ENCODE peak calls at places on chromosomes 6 and 20, in eight cellular contexts. One of them, this sample, is unnamed.

GRCh38 chr20:35954907-35955251 is 577 bp upstream of the SCAND1 start:
- DNase-seq in ovary: no peak
- DNase-seq in transverse colon: no peak
- DNase-seq in endothelial cell of umbilical vein: no peak
- DNase-seq in spleen: no peak
- DNase-seq in NB4: peak
- DNase-seq in right lobe of liver: no peak
- DNase-seq in stomach: no peak
- DNase-seq in this sample: no peak

GRCh38 chr6:120202878-120203277 is 853.3 kb upstream of the MAN1A1 start:
- DNase-seq in transverse colon: no peak
- DNase-seq in endothelial cell of umbilical vein: no peak
- DNase-seq in right lobe of liver: no peak
- DNase-seq in NB4: no peak
- DNase-seq in spleen: no peak
- DNase-seq in ovary: no peak
- DNase-seq in stomach: no peak
- DNase-seq in this sample: no peak

GRCh38 chr6:6597682-6598081 is 9.2 kb downstream of the LY86 start:
- DNase-seq in spleen: no peak
- DNase-seq in stomach: no peak
- DNase-seq in transverse colon: no peak
- DNase-seq in right lobe of liver: no peak
- DNase-seq in ovary: no peak
- DNase-seq in endothelial cell of umbilical vein: no peak
- DNase-seq in NB4: no peak
- DNase-seq in this sample: no peak

GRCh38 chr6:2862712-2863174 is 21.1 kb upstream of the SERPINB1 start:
- DNase-seq in NB4: no peak
- DNase-seq in ovary: no peak
- DNase-seq in spleen: no peak
- DNase-seq in endothelial cell of umbilical vein: no peak
- DNase-seq in stomach: no peak
- DNase-seq in right lobe of liver: no peak
- DNase-seq in transverse colon: no peak
- DNase-seq in this sample: no peak

GRCh38 chr20:25470045-25470444 is 62.6 kb downstream of the GINS1 start:
- DNase-seq in transverse colon: peak
- DNase-seq in NB4: peak
- DNase-seq in stomach: peak
- DNase-seq in spleen: peak
- DNase-seq in endothelial cell of umbilical vein: peak
- DNase-seq in ovary: no peak
- DNase-seq in right lobe of liver: no peak
- DNase-seq in this sample: no peak

GRCh38 chr20:14698125-14698524 is 360.7 kb upstream of the FLRT3 start:
- DNase-seq in NB4: no peak
- DNase-seq in right lobe of liver: peak
- DNase-seq in ovary: no peak
- DNase-seq in spleen: no peak
- DNase-seq in transverse colon: no peak
- DNase-seq in stomach: no peak
- DNase-seq in endothelial cell of umbilical vein: no peak
- DNase-seq in this sample: no peak

GRCh38 chr20:9179193-9179802 is 110.4 kb downstream of the PLCB4 start:
- DNase-seq in stomach: no peak
- DNase-seq in endothelial cell of umbilical vein: peak
- DNase-seq in ovary: no peak
- DNase-seq in spleen: no peak
- DNase-seq in transverse colon: no peak
- DNase-seq in right lobe of liver: no peak
- DNase-seq in NB4: no peak
- DNase-seq in this sample: no peak

GRCh38 chr6:67759001-67759400 is 876.1 kb upstream of the ADGRB3 start:
- DNase-seq in right lobe of liver: no peak
- DNase-seq in endothelial cell of umbilical vein: no peak
- DNase-seq in stomach: no peak
- DNase-seq in spleen: no peak
- DNase-seq in transverse colon: no peak
- DNase-seq in NB4: no peak
- DNase-seq in ovary: no peak
- DNase-seq in this sample: no peak

GRCh38 chr6:35294308-35294945 is 3.2 kb upstream of the DEF6 start:
- DNase-seq in NB4: peak
- DNase-seq in stomach: peak
- DNase-seq in right lobe of liver: no peak
- DNase-seq in ovary: no peak
- DNase-seq in spleen: peak
- DNase-seq in transverse colon: peak
- DNase-seq in endothelial cell of umbilical vein: peak
- DNase-seq in this sample: no peak

DNA sequence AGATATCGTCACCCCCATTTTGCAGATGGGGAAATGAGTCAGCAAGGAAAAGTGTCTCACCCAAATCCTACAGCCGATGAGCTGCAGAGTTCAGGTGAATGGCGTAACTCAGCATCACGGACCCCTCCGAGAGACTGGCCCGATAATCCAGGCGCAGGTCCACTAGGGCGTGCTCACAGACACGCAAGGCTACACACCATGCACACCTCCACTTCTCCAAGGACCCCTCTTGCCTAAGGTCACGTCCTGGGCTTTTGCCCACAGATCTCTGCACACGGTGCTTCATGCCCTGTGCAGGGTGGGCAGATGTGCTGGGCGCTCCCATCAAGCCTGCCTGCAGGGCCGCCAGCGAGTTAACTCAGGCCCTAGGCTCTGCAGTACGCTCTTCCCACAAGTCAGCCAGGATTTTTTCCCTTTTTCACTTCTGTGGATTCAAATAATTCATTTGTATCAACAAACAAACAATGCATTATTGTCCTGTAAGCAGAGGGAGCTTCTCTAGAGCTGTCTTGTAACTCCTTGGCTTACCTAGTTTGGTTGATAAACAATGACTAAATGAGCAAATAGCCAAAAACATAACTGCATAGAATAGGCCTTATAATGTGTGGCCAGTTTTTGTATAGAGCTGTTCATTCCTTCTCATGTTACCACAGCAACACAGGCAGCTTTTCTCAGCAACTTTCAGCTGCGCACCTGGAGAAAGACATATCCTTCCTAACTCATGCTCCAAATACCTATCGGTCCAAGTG is 139.1 kb downstream of the AGPAT4 start:
- DNase-seq in ovary: no peak
- DNase-seq in right lobe of liver: no peak
- DNase-seq in NB4: no peak
- DNase-seq in spleen: no peak
- DNase-seq in endothelial cell of umbilical vein: no peak
- DNase-seq in transverse colon: no peak
- DNase-seq in stomach: no peak
- DNase-seq in this sample: no peak
- TF ChIP-seq POLR2A in ovary: no peak
- TF ChIP-seq POLR2A in right lobe of liver: no peak
- TF ChIP-seq POLR2A in NB4: no peak
- TF ChIP-seq POLR2A in spleen: no peak
- TF ChIP-seq POLR2A in endothelial cell of umbilical vein: no peak
- TF ChIP-seq POLR2A in transverse colon: no peak
- TF ChIP-seq POLR2A in stomach: no peak
- TF ChIP-seq POLR2A in this sample: no peak

DNA sequence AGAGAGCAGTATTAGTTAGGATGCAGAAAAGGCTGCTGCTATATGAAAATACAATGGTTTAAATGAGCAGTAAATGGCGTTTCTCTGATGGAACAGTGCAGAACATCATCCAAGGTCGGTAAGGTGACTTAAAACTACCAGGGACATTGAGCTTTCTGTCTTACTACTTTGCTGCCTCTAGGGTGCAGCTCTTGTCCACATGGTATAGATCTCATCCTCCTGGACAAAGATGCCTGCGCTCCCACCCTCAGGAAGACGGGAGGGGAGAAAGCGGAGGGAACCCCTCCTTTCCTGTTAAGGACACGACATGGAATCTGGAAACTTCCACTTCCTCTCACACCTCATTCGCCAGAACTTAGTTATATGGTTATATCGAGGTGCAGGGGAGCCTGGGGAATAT is 224.4 kb upstream of the TSHZ2 start:
- DNase-seq in endothelial cell of umbilical vein: no peak
- DNase-seq in right lobe of liver: no peak
- DNase-seq in ovary: no peak
- DNase-seq in transverse colon: no peak
- DNase-seq in spleen: no peak
- DNase-seq in NB4: no peak
- DNase-seq in stomach: no peak
- DNase-seq in this sample: no peak
- TF ChIP-seq CTCF in endothelial cell of umbilical vein: no peak
- TF ChIP-seq CTCF in right lobe of liver: peak
- TF ChIP-seq CTCF in ovary: no peak
- TF ChIP-seq CTCF in transverse colon: no peak
- TF ChIP-seq CTCF in spleen: no peak
- TF ChIP-seq CTCF in NB4: no peak
- TF ChIP-seq CTCF in stomach: peak
- TF ChIP-seq CTCF in this sample: no peak

DNA sequence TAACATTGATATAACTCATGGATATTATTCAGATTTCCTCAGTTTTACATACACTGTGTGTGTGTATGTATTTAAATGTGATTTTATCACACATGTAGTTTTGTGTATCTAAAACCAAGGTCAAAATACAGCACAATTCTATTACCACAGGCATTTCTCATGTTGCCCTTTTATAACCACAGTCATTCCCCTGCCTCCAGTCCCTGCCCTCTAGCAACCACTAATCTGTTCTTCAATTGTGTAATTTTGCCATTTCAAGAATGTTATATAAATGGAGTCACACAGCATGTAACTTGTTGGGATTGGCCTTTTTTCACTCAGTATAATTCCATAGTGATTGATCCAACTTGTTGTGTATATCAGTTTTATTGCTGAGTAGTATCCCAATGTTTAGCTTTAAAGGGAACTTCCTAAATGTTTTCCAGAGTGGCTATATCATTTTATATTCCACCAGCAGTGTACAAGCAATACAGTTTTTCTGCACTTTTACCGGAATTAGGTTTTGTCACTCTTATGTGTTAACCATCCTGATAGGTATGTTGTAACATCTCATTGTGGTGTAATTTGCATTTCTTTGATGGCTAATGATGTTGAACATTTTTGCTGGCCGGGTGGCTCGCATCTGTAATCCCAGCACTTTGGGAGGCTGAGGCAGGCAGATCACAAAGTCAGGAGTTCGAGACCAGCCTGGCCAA is 338.2 kb downstream of the SOX4 start:
- DNase-seq in transverse colon: no peak
- DNase-seq in NB4: no peak
- DNase-seq in endothelial cell of umbilical vein: no peak
- DNase-seq in stomach: no peak
- DNase-seq in ovary: no peak
- DNase-seq in right lobe of liver: no peak
- DNase-seq in spleen: no peak
- DNase-seq in this sample: no peak
- H3K4me3 ChIP-seq in transverse colon: no peak
- H3K4me3 ChIP-seq in NB4: no peak
- H3K4me3 ChIP-seq in endothelial cell of umbilical vein: no peak
- H3K4me3 ChIP-seq in stomach: no peak
- H3K4me3 ChIP-seq in ovary: no peak
- H3K4me3 ChIP-seq in right lobe of liver: no peak
- H3K4me3 ChIP-seq in spleen: no peak
- H3K4me3 ChIP-seq in this sample: no peak

DNA sequence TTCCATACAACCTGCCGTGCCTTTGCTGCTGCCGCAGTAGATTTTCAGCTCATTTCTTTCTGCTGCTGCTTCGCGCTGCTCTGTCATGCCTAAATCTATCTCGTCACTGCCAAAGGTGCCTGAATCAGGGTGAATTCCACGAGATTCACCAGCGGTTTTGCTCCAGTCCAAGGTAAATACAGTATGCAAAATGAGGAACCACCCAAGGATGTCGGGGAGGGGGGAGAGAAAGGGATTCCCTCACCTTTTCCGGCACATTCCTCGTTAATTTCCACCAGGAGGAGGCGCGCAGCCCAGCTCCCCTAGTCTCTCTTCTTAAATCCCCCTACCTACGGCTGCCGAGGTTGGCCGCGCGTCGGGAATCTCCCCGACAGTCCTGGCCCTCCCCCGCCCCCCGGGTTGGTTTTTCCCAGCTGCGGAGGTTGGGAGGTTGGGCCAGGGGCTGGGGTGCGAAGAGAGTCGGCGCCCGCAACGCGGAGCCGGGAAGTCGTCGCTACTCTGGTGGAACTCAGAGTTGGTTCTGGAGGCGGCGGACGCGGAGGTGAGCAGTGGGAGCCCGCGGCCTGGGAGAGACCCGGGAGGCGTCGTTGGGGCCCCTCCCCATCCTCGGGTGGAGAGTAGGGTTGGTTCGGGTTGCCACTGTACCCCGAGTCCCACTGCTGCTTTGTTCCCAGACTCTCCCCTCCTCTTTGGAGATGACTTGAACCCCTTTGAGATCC is at the start of gene TPBG:
- DNase-seq in NB4: no peak
- DNase-seq in stomach: peak
- DNase-seq in right lobe of liver: no peak
- DNase-seq in spleen: peak
- DNase-seq in transverse colon: peak
- DNase-seq in ovary: peak
- DNase-seq in endothelial cell of umbilical vein: peak
- DNase-seq in this sample: peak
- TF ChIP-seq POLR2A in NB4: no peak
- TF ChIP-seq POLR2A in stomach: no peak
- TF ChIP-seq POLR2A in right lobe of liver: no peak
- TF ChIP-seq POLR2A in spleen: no peak
- TF ChIP-seq POLR2A in transverse colon: peak
- TF ChIP-seq POLR2A in ovary: no peak
- TF ChIP-seq POLR2A in endothelial cell of umbilical vein: no peak
- TF ChIP-seq POLR2A in this sample: no peak